ENCODE peak calls at places on chromosomes 11 and 22, in seven cellular contexts. Y is transverse colon, L is fibroblast of pulmonary artery, V is left ventricle myocardium inferior, U is tibial nerve, M is bronchial epithelial cell, H is mammary epithelial cell. T is an unnamed sample.

GRCh38 chr22:31537019-31537535 is 40.7 kb downstream of the SFI1 start:
- DNase-seq in Y (no peak), L (peak; percentile 21), V (no peak), U (no peak), M (no peak), H (no peak), T (no peak)

GRCh38 chr11:113176561-113176960 is 137.8 kb upstream of the TTC12 start:
- DNase-seq in Y (no peak), L (peak; percentile 49), V (no peak), U (no peak), M (no peak), H (no peak), T (peak; percentile 29)

GRCh38 chr11:72750556-72751292 is 1.5 kb downstream of the ARAP1 start:
- DNase-seq in Y (peak; percentile 8), L (no peak), V (no peak), U (no peak), M (no peak), H (no peak), T (no peak)

GRCh38 chr11:45573728-45574127 is 91.7 kb downstream of the CHST1 start:
- DNase-seq in Y (no peak), L (no peak), V (no peak), U (no peak), M (no peak), H (no peak), T (no peak)

GRCh38 chr22:25360411-25360810 is 141.0 kb downstream of the CRYBB2 start:
- DNase-seq in Y (no peak), L (no peak), V (no peak), U (no peak), M (no peak), H (no peak), T (no peak)

GRCh38 chr11:132177106-132177505 is 806.7 kb downstream of the NTM start:
- DNase-seq in Y (no peak), L (peak; percentile 75), V (no peak), U (no peak), M (peak; percentile 53), H (peak; percentile 46), T (peak; percentile 43)

GRCh38 chr11:44775366-44776356 is 48.9 kb downstream of the TSPAN18 start:
- DNase-seq in Y (peak; percentile 66), L (peak; percentile 57), V (peak; percentile 53), U (no peak), M (peak; percentile 44), H (peak; percentile 32), T (peak; percentile 47)

GRCh38 chr11:69292221-69292648 is 1.7 kb upstream of the MYEOV start:
- DNase-seq in Y (peak; percentile 50), L (peak; percentile 44), V (no peak), U (no peak), M (no peak), H (no peak), T (peak; percentile 33)

GRCh38 chr11:96073536-96073935 is 149.6 kb upstream of the MTMR2 start:
- DNase-seq in Y (peak; percentile 19), L (no peak), V (no peak), U (no peak), M (no peak), H (no peak), T (no peak)

GRCh38 chr11:2194877-2195755 is 23.5 kb upstream of the TH start:
- DNase-seq in Y (peak; percentile 34), L (peak; percentile 26), V (no peak), U (no peak), M (no peak), H (peak; percentile 11), T (peak; percentile 4)

GRCh38 chr22:42320463-42321416 is 50.3 kb upstream of the TCF20 start:
- DNase-seq in Y (peak; percentile 58), L (no peak), V (no peak), U (no peak), M (no peak), H (no peak), T (no peak)

GRCh38 chr22:39718206-39718605 is 147.7 kb downstream of the CACNA1I start:
- DNase-seq in Y (peak; percentile 29), L (no peak), V (no peak), U (no peak), M (no peak), H (no peak), T (no peak)

GRCh38 chr22:35887296-35887875 is 141.2 kb downstream of the RBFOX2 start:
- DNase-seq in Y (no peak), L (no peak), V (no peak), U (no peak), M (peak; percentile 42), H (no peak), T (no peak)

GRCh38 chr11:42043312-42043711 is 583.9 kb upstream of the LRRC4C start:
- DNase-seq in Y (no peak), L (peak; percentile 32), V (no peak), U (no peak), M (peak; percentile 31), H (peak; percentile 72), T (peak; percentile 31)

GRCh38 chr22:36387664-36387913 is 178 bp downstream of the MYH9 start:
- DNase-seq in Y (no peak), L (no peak), V (no peak), U (no peak), M (no peak), H (no peak), T (no peak)

GRCh38 chr22:33213383-33214075 is 155.3 kb upstream of the SYN3 start:
- DNase-seq in Y (no peak), L (no peak), V (no peak), U (no peak), M (no peak), H (no peak), T (no peak)

GRCh38 chr11:123518496-123519054 is 88.5 kb downstream of the GRAMD1B start:
- DNase-seq in Y (no peak), L (no peak), V (no peak), U (no peak), M (no peak), H (no peak), T (no peak)

GRCh38 chr22:47739616-47740015 is 977.2 kb downstream of the TBC1D22A start:
- DNase-seq in Y (no peak), L (no peak), V (no peak), U (no peak), M (no peak), H (no peak), T (no peak)

GRCh38 chr22:29670615-29671014 is 49.2 kb upstream of the CABP7 start:
- DNase-seq in Y (no peak), L (no peak), V (no peak), U (no peak), M (no peak), H (no peak), T (no peak)

GRCh38 chr11:3126901-3127691 is 38.0 kb downstream of the OSBPL5 start:
- DNase-seq in Y (no peak), L (no peak), V (peak; percentile 25), U (no peak), M (no peak), H (no peak), T (no peak)

GRCh38 chr22:19874307-19875060 is 19.8 kb upstream of the GNB1L start:
- DNase-seq in Y (no peak), L (no peak), V (peak; percentile 41), U (peak; percentile 7), M (peak; percentile 66), H (peak; percentile 48), T (no peak)

GRCh38 chr11:10695821-10696220 is 2.3 kb upstream of the IRAG1 start:
- DNase-seq in Y (no peak), L (no peak), V (no peak), U (no peak), M (no peak), H (no peak), T (no peak)

GRCh38 chr11:10694481-10695239 is 1.1 kb upstream of the IRAG1 start:
- DNase-seq in Y (no peak), L (no peak), V (no peak), U (no peak), M (no peak), H (no peak), T (peak; percentile 42)

GRCh38 chr11:10692716-10693115 is 839 bp downstream of the IRAG1 start:
- DNase-seq in Y (no peak), L (no peak), V (no peak), U (no peak), M (no peak), H (no peak), T (no peak)

GRCh38 chr11:10696797-10697620 is 3.5 kb upstream of the IRAG1 start:
- DNase-seq in Y (no peak), L (no peak), V (no peak), U (no peak), M (no peak), H (no peak), T (no peak)

GRCh38 chr11:10693509-10694071 is at the start of gene IRAG1:
- DNase-seq in Y (peak; percentile 37), L (peak; percentile 58), V (peak; percentile 70), U (peak; percentile 24), M (no peak), H (no peak), T (peak; percentile 34)
- H3K4me3 ChIP-seq in Y (peak within 1 kb of the TSS; percentile 26), L (no peak within 1 kb of the TSS), V (peak within 1 kb of the TSS; percentile 58), U (no peak within 1 kb of the TSS), M (no peak within 1 kb of the TSS), H (no peak within 1 kb of the TSS), T (no peak within 1 kb of the TSS)

GRCh38 chr11:6594142-6594768 is 9.2 kb downstream of the RRP8 start:
- DNase-seq in Y (no peak), L (no peak), V (no peak), U (no peak), M (no peak), H (no peak), T (no peak)
- TF ChIP-seq CTCF in Y (no peak), L (peak; percentile 10), V (peak; percentile 17), U (no peak), M (no peak), H (no peak), T (no peak)

GRCh38 chr11:12110714-12111481 is 508 bp downstream of the MICAL2 start:
- DNase-seq in Y (peak; percentile 44), L (no peak), V (peak; percentile 43), U (no peak), M (no peak), H (peak; percentile 37), T (no peak)

GRCh38 chr11:12112731-12113130 is 2.3 kb downstream of the MICAL2 start:
- DNase-seq in Y (no peak), L (no peak), V (no peak), U (no peak), M (no peak), H (no peak), T (no peak)

GRCh38 chr11:12111482-12112149 is 1.2 kb downstream of the MICAL2 start:
- DNase-seq in Y (no peak), L (peak; percentile 49), V (no peak), U (no peak), M (no peak), H (peak; percentile 30), T (no peak)

GRCh38 chr11:12113294-12113693 is 2.9 kb downstream of the MICAL2 start:
- DNase-seq in Y (no peak), L (peak; percentile 57), V (no peak), U (no peak), M (no peak), H (no peak), T (no peak)

DNA sequence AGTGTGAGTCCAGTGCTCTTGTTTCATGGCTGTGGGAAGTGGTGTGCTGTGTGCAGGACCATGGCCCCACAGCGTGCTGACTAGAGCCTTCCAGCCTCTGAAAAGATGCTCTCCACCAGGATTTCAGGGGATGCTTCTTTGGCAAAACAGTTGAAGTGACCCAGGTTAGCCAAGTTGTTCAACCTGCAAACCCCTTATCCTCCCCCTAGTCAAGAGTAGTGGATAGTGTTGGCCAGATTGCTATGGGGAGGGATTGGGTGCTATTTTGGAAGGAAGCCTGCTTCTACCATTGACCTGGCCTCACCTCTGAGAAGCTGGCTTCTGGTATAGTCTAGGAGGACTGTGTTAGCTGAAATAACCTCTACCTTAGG is 1.7 kb downstream of the MICAL2 start:
- DNase-seq in Y (no peak), L (no peak), V (no peak), U (no peak), M (no peak), H (peak; percentile 24), T (no peak)
- H3K4me3 ChIP-seq in Y (no peak overlapping the region), L (peak overlapping the region; percentile 89), V (peak overlapping the region; percentile 97), U (peak overlapping the region; percentile 56), M (peak overlapping the region; percentile 71), H (peak overlapping the region; percentile 81), T (peak overlapping the region; percentile 87)

GRCh38 chr22:45010532-45010900 is 711 bp upstream of the PHF21B start:
- DNase-seq in Y (no peak), L (no peak), V (no peak), U (no peak), M (no peak), H (no peak), T (no peak)
- TF ChIP-seq CTCF in Y (no peak), L (no peak), V (no peak), U (no peak), M (no peak), H (no peak), T (no peak)